ENCODE peak calls at places on chromosomes 16 and 17, in six cellular contexts. O is MM.1S, Q is neural progenitor cell, R is endodermal cell, N is endothelial cell of umbilical vein, M is DND-41. E is an unnamed sample.

GRCh38 chr16:57863434-57864160 is 61.3 kb upstream of the KIFC3 start:
- DNase-seq in O (peak; percentile 35), Q (peak; percentile 70), R (peak; percentile 88), N (peak; percentile 76), M (no peak), E (peak; percentile 58)

GRCh38 chr17:31269597-31269996 is 27.4 kb downstream of the OMG start:
- DNase-seq in O (no peak), Q (peak; percentile 28), R (peak; percentile 88), N (peak; percentile 88), M (no peak), E (no peak)

GRCh38 chr16:55271945-55272513 is 52.0 kb upstream of the IRX6 start:
- DNase-seq in O (no peak), Q (no peak), R (no peak), N (no peak), M (no peak), E (no peak)

GRCh38 chr16:28974007-28974436 is 556 bp upstream of the SPNS1 start:
- DNase-seq in O (no peak), Q (peak; percentile 88), R (peak; percentile 90), N (peak; percentile 68), M (peak; percentile 57), E (peak; percentile 65)

GRCh38 chr17:72118588-72119279 is 2.1 kb upstream of the SOX9 start:
- DNase-seq in O (peak; percentile 38), Q (peak; percentile 84), R (peak; percentile 94), N (peak; percentile 37), M (peak; percentile 49), E (peak; percentile 89)

GRCh38 chr17:7058831-7059447 is 15.0 kb upstream of the SLC16A11 start:
- DNase-seq in O (peak; percentile 1), Q (no peak), R (no peak), N (peak; percentile 96), M (no peak), E (no peak)

GRCh38 chr16:66116163-66116792 is 250.2 kb upstream of the CDH5 start:
- DNase-seq in O (no peak), Q (no peak), R (no peak), N (no peak), M (no peak), E (no peak)

GRCh38 chr17:31535581-31535981 is 144.1 kb downstream of the RAB11FIP4 start:
- DNase-seq in O (peak; percentile 89), Q (no peak), R (no peak), N (no peak), M (no peak), E (no peak)

GRCh38 chr17:53588317-53588716 is 234.4 kb upstream of the KIF2B start:
- DNase-seq in O (no peak), Q (no peak), R (no peak), N (no peak), M (no peak), E (no peak)

GRCh38 chr17:10447035-10447931 is 22.1 kb downstream of the MYH4 start:
- DNase-seq in O (no peak), Q (no peak), R (no peak), N (no peak), M (no peak), E (peak; percentile 39)

GRCh38 chr17:8386841-8387240 is 3.8 kb upstream of the RPL26 start:
- DNase-seq in O (no peak), Q (no peak), R (peak; percentile 64), N (no peak), M (peak; percentile 71), E (no peak)

GRCh38 chr17:56347646-56348045 is 194.4 kb downstream of the ANKFN1 start:
- DNase-seq in O (no peak), Q (no peak), R (no peak), N (no peak), M (no peak), E (no peak)

GRCh38 chr17:44115585-44116415 is 7.6 kb downstream of the HDAC5 start:
- DNase-seq in O (peak; percentile 16), Q (peak; percentile 63), R (peak; percentile 88), N (peak; percentile 60), M (peak; percentile 38), E (no peak)

GRCh38 chr17:7885357-7886226 is 3.0 kb upstream of the CHD3 start:
- DNase-seq in O (peak; percentile 28), Q (peak; percentile 84), R (peak; percentile 81), N (peak; percentile 50), M (peak; percentile 35), E (peak; percentile 67)

GRCh38 chr17:35775039-35775438 is 14.4 kb downstream of the C17orf50 start:
- DNase-seq in O (no peak), Q (no peak), R (no peak), N (no peak), M (no peak), E (no peak)

GRCh38 chr16:82263456-82264159 is 93.6 kb upstream of the MPHOSPH6 start:
- DNase-seq in O (peak; percentile 45), Q (peak; percentile 80), R (peak; percentile 80), N (peak; percentile 55), M (peak; percentile 60), E (peak; percentile 64)

GRCh38 chr17:13518271-13519000 is 83.3 kb downstream of the HS3ST3A1 start:
- DNase-seq in O (no peak), Q (no peak), R (no peak), N (no peak), M (no peak), E (no peak)

GRCh38 chr16:27405546-27406451 is 3.8 kb downstream of the IL21R start:
- DNase-seq in O (no peak), Q (no peak), R (peak; percentile 60), N (no peak), M (no peak), E (no peak)

GRCh38 chr16:23527961-23528634 is 17.8 kb upstream of the GGA2 start:
- DNase-seq in O (no peak), Q (peak; percentile 23), R (no peak), N (no peak), M (no peak), E (no peak)

GRCh38 chr16:59042296-59042695 is 308.2 kb upstream of the GOT2 start:
- DNase-seq in O (no peak), Q (no peak), R (no peak), N (no peak), M (no peak), E (no peak)

GRCh38 chr16:7745321-7745720 is 412.7 kb downstream of the RBFOX1 start:
- DNase-seq in O (no peak), Q (no peak), R (no peak), N (no peak), M (no peak), E (no peak)

GRCh38 chr17:30369995-30370394 is 8.7 kb upstream of the CPD start:
- DNase-seq in O (no peak), Q (no peak), R (no peak), N (no peak), M (no peak), E (no peak)

DNA sequence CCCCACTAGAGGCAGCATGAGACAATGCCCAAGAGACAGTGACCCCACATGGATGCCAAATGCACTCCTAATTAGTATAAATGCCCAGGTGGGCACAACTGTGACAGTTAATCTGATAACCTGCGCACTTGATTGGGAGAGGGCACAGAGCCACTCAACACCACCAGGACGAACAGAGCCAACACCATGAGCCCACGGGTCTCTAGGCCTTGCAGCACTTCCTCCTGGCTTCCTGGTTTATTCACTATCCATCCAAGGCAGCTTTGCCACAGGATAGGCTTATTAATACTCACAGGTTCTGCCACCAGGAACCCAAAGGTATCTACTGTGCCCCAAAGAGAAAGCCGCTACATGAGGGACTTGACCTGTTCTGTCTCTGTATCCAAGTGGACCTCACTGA is 14.9 kb downstream of the AXIN2 start:
- DNase-seq in O (no peak), Q (no peak), R (no peak), N (no peak), M (no peak), E (no peak)
- H3K9ac ChIP-seq in O (no peak overlapping the region), Q (no peak overlapping the region), R (no peak overlapping the region), N (no peak overlapping the region), M (no peak overlapping the region), E (peak overlapping the region; percentile 24)

GRCh38 chr17:58621174-58621573 is 70.7 kb downstream of the TEX14 start:
- DNase-seq in O (peak; percentile 97), Q (no peak), R (no peak), N (no peak), M (no peak), E (no peak)
- H3K27me3 ChIP-seq in O (no peaks in the 10 kb centered on the region), Q (no peaks in the 10 kb centered on the region), R (peaks cover 68% of the 10 kb centered on the region), N (peaks cover 1% of the 10 kb centered on the region), M (peaks cover 5% of the 10 kb centered on the region), E (no peaks in the 10 kb centered on the region)

GRCh38 chr17:80469667-80470066 is 6.7 kb downstream of the NPTX1 start:
- DNase-seq in O (no peak), Q (no peak), R (no peak), N (no peak), M (no peak), E (no peak)

GRCh38 chr17:80472996-80473395 is 3.4 kb downstream of the NPTX1 start:
- DNase-seq in O (no peak), Q (no peak), R (no peak), N (no peak), M (no peak), E (no peak)

GRCh38 chr17:80473701-80474100 is 2.7 kb downstream of the NPTX1 start:
- DNase-seq in O (no peak), Q (no peak), R (no peak), N (no peak), M (no peak), E (no peak)

GRCh38 chr17:80470603-80471002 is 5.8 kb downstream of the NPTX1 start:
- DNase-seq in O (no peak), Q (no peak), R (no peak), N (no peak), M (no peak), E (no peak)

DNA sequence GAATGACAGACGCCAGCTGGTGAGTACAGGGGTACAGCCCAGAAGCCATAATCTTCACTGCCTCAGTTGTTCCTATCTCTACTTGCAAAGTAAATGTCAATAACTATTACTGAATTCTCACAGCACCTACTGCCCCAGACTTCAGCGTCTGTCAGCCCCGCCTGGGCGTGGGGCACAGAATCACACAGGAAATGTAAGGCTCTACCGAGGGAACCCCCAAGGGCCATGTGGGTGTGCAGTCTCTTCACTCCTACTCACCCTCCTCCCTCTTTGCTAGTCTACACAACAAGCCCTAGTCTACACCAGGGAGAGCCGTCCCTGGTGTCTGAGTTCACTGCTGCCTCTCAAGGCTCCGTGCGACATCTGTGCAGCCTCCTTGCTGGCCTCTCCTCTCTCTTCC is 4.5 kb downstream of the NPTX1 start:
- DNase-seq in O (no peak), Q (no peak), R (no peak), N (no peak), M (no peak), E (no peak)
- H3K4me1 ChIP-seq in O (no peaks in the 10 kb centered on the region), Q (peaks cover 12% of the 10 kb centered on the region), R (peaks cover 4% of the 10 kb centered on the region), N (no peaks in the 10 kb centered on the region), M (no peaks in the 10 kb centered on the region), E (peaks cover 2% of the 10 kb centered on the region)

GRCh38 chr17:45433136-45433535 is 466 bp upstream of the ARHGAP27 start:
- DNase-seq in O (no peak), Q (no peak), R (peak; percentile 72), N (no peak), M (no peak), E (no peak)
- H3K9ac ChIP-seq in O (no peak overlapping the region), Q (no peak overlapping the region), R (no peak overlapping the region), N (no peak overlapping the region), M (no peak overlapping the region), E (peak overlapping the region; percentile 84)

E was measured in colonic mucosa.